ENCODE peak calls at places on chromosome 15, in nine cellular contexts. N, H, L, E, T, I, K, S and M are unnamed samples.

GRCh38 chr15:56538901-56539545 is 74.1 kb upstream of the MNS1 start:
- DNase-seq in K (no peak), I (no peak), T (no peak), L (no peak), E (no peak), S (no peak), H (no peak), N (no peak), M (no peak)

GRCh38 chr15:64623347-64624024 is 151.9 kb downstream of the RBPMS2 start:
- DNase-seq in I (no peak), L (no peak), S (no peak), N (no peak), K (no peak), H (peak), T (no peak), E (no peak), M (no peak)

GRCh38 chr15:55255714-55256113 is 33.9 kb downstream of the RAB27A start:
- DNase-seq in L (no peak), T (no peak), E (no peak), K (no peak), S (no peak), N (no peak), I (no peak), H (peak), M (no peak)

GRCh38 chr15:78149805-78150751 is 916 bp downstream of the IDH3A start:
- DNase-seq in T (no peak), N (no peak), K (no peak), I (peak), S (no peak), L (no peak), H (no peak), E (peak), M (no peak)

GRCh38 chr15:70093070-70093469 is 4.6 kb downstream of the TLE3 start:
- DNase-seq in L (no peak), S (no peak), H (no peak), N (no peak), K (no peak), E (peak), T (no peak), I (peak), M (no peak)

GRCh38 chr15:86040360-86041095 is 39.1 kb upstream of the AGBL1 start:
- DNase-seq in N (no peak), H (no peak), S (no peak), E (no peak), T (no peak), K (no peak), L (no peak), I (no peak), M (no peak)

GRCh38 chr15:27237319-27237939 is 266.4 kb downstream of the GABRG3 start:
- DNase-seq in K (no peak), S (no peak), T (no peak), E (no peak), N (no peak), L (no peak), H (no peak), I (no peak), M (no peak)

GRCh38 chr15:72496783-72497182 is 22.7 kb downstream of the ARIH1 start:
- DNase-seq in K (no peak), H (no peak), S (no peak), N (no peak), E (no peak), T (no peak), I (no peak), L (no peak), M (peak)

GRCh38 chr15:58369956-58370355 is 61.8 kb upstream of the LIPC start:
- DNase-seq in K (no peak), I (no peak), S (no peak), L (no peak), N (no peak), T (no peak), E (no peak), H (no peak), M (no peak)

GRCh38 chr15:78394981-78395619 is 42.9 kb upstream of the IREB2 start:
- DNase-seq in N (no peak), K (no peak), S (no peak), H (no peak), E (no peak), T (no peak), L (no peak), I (no peak), M (no peak)

GRCh38 chr15:71115567-71116351 is 488 bp downstream of the THSD4 start:
- DNase-seq in K (no peak), L (peak), I (peak), H (peak), N (peak), E (peak), S (peak), T (no peak), M (no peak)

GRCh38 chr15:99671926-99672701 is 61.1 kb downstream of the LYSMD4 start:
- DNase-seq in N (no peak), L (no peak), H (no peak), S (no peak), T (no peak), K (no peak), E (no peak), I (peak), M (no peak)

GRCh38 chr15:74579001-74579400 is 36.6 kb upstream of the CLK3 start:
- DNase-seq in T (no peak), K (no peak), S (no peak), N (no peak), H (no peak), L (no peak), E (no peak), I (no peak), M (no peak)

GRCh38 chr15:69819371-69819770 is 278.3 kb downstream of the TLE3 start:
- DNase-seq in T (no peak), S (no peak), H (no peak), I (no peak), K (no peak), N (no peak), L (no peak), E (no peak), M (no peak)

GRCh38 chr15:55526559-55527036 is 18.6 kb upstream of the DNAAF4 start:
- DNase-seq in K (peak), E (peak), T (peak), I (peak), L (no peak), S (no peak), H (no peak), N (no peak), M (peak)

GRCh38 chr15:92832992-92833438 is 67.1 kb upstream of the CHD2 start:
- DNase-seq in H (no peak), E (peak), T (no peak), I (peak), S (no peak), K (no peak), L (no peak), N (no peak), M (no peak)

GRCh38 chr15:70763120-70763949 is at the start of gene UACA:
- DNase-seq in S (peak), H (peak), E (peak), N (peak), T (peak), L (peak), I (peak), K (peak), M (peak)

GRCh38 chr15:57203906-57204305 is 172.4 kb upstream of the CGNL1 start:
- DNase-seq in I (no peak), S (no peak), E (no peak), T (no peak), L (no peak), N (no peak), K (no peak), H (no peak), M (no peak)

GRCh38 chr15:72382146-72382545 is 6.3 kb upstream of the HEXA start:
- DNase-seq in L (no peak), H (no peak), T (no peak), K (no peak), N (no peak), E (peak), I (peak), S (no peak), M (peak)

GRCh38 chr15:68000754-68001153 is 53.4 kb upstream of the PIAS1 start:
- DNase-seq in I (no peak), S (no peak), K (no peak), E (no peak), T (no peak), H (no peak), N (no peak), L (no peak), M (no peak)

GRCh38 chr15:67999320-68000100 is 54.6 kb upstream of the PIAS1 start:
- DNase-seq in I (no peak), N (no peak), T (no peak), K (no peak), H (no peak), E (no peak), L (no peak), S (no peak), M (no peak)

GRCh38 chr15:68003297-68003696 is 50.8 kb upstream of the PIAS1 start:
- DNase-seq in N (no peak), T (no peak), L (no peak), K (no peak), S (no peak), I (no peak), H (no peak), E (no peak), M (no peak)

GRCh38 chr15:67998599-67999122 is 55.5 kb upstream of the PIAS1 start:
- DNase-seq in E (peak), I (peak), S (no peak), L (no peak), K (no peak), N (no peak), H (peak), T (no peak), M (peak)

GRCh38 chr15:68001811-68002210 is 52.3 kb upstream of the PIAS1 start:
- DNase-seq in H (no peak), K (no peak), E (no peak), T (no peak), I (no peak), S (no peak), N (no peak), L (no peak), M (no peak)
- H3K4me3 ChIP-seq in H (no peak), K (no peak), E (no peak), T (no peak), I (no peak), S (no peak), N (no peak), L (no peak), M (no peak)

DNA sequence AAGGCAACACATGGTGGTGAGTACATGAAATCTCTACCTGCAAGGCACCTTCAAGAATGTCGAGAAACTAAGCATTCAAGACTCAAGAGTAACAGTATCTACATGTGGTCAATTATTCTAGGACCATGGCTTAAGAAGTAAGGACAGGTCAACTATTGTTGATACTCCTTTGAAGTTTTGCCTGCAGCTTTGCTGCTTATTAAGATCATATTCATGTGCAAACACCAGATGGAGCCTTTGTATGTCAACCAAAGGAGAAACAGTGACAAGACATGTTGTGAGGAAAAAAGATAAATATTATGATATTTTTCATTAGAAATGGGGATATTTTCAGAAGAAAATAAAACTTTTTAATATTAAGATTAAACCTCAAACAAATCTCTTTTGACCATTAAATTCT is 52.3 kb upstream of the FGF7 start:
- DNase-seq in L (no peak), K (no peak), T (no peak), S (no peak), E (peak), I (peak), N (no peak), H (no peak), M (peak)
- TF ChIP-seq CTCF in L (no peak), K (no peak), T (no peak), S (no peak), E (peak), I (peak), N (no peak), H (no peak), M (peak)

GRCh38 chr15:21261396-21261964 is 178.8 kb downstream of the POTEB3 start:
- DNase-seq in E (no peak), L (no peak), N (peak), T (no peak), I (no peak), K (no peak), S (no peak), H (no peak), M (no peak)

GRCh38 chr15:21262851-21263400 is 177.4 kb downstream of the POTEB3 start:
- DNase-seq in H (no peak), K (no peak), I (no peak), T (no peak), E (no peak), S (no peak), N (no peak), L (no peak), M (peak)

GRCh38 chr15:21261965-21262850 is 178.1 kb downstream of the POTEB3 start:
- DNase-seq in S (no peak), N (peak), I (no peak), H (peak), L (no peak), T (no peak), K (no peak), E (no peak), M (no peak)

DNA sequence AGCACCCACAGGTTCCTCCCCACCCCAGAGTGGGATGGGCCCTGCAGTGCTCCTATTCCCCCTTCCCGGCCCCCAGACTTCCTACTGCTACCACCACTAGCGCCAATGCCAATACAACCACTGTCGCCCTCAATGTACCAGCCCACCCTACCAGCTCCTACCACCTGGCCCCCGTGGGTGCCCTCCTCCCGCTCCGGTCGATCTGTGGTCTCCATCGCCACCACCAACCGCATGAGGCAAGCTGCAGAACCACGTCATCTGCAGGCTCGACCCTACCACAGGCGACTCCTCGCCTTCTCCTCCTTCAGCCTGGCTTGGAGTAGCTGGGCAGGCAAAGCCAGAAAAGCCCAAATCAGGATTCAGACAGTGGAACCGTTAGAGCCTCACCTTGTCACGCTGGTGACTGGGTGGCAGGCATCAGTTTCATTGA is 179.3 kb downstream of the POTEB3 start:
- DNase-seq in T (no peak), K (no peak), S (no peak), N (peak), I (no peak), L (no peak), E (no peak), H (peak), M (no peak)
- H3K4me3 ChIP-seq in T (no peak), K (no peak), S (no peak), N (no peak), I (no peak), L (no peak), E (no peak), H (no peak), M (peak)

GRCh38 chr15:37291920-37292319 is 191.6 kb upstream of the MEIS2 start:
- DNase-seq in N (no peak), I (peak), T (no peak), H (no peak), K (no peak), L (no peak), E (no peak), S (no peak), M (peak)

GRCh38 chr15:37289109-37289765 is 188.9 kb upstream of the MEIS2 start:
- DNase-seq in I (peak), N (no peak), S (no peak), E (peak), L (no peak), H (no peak), T (no peak), K (peak), M (no peak)
- TF ChIP-seq CTCF in I (peak), N (no peak), S (no peak), E (peak), L (no peak), H (no peak), T (no peak), K (peak), M (peak)

DNA sequence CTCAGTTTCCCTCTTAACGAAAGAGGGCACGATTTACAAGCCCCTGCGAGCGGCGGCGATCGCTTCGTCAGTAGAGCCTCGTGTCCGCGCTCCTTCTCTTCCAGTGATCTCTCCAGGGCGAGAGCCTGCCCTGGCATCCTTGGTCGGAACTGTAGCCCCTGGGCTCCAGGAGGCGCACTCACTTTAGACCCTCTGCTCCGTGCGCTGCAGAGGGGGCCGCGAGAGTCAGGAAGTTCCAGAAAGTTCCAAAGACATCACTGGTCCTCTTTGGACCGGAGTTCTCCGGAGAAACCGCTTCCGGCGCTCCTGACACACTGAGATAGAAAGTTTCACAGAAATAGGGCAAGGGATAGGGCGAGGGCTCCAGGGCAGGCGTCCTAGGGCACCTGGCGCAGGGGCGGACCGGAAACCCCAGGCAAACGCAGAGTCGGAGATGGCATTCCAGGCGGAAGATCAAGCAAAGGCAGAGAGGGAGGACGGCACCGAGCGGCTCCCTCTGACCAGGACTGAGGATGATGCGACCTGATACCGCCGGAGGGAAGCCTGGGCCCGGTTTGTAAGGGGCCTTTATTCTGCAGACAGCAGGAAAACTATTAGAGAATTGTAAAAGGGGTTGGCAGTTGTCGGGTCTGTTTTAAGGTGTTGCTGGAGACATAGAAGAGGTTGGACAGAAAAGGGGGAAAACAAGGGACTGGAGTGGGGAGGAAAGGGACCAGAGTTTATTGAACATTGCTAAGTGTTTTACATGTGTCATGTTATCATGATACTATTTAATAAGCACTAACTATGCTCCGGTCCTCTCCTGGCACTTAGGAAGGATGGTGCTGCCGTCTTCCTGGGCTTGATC is 1.3 kb upstream of the CPEB1 start:
- DNase-seq in H (no peak), K (no peak), E (peak), T (no peak), N (peak), I (no peak), L (no peak), S (no peak), M (no peak)
- H3K4me3 ChIP-seq in H (peak), K (peak), E (peak), T (peak), N (peak), I (no peak), L (peak), S (peak), M (no peak)

GRCh38 chr15:40803688-40804087 is 3.2 kb upstream of the ZFYVE19 start:
- DNase-seq in T (no peak), H (no peak), I (no peak), S (no peak), E (no peak), N (no peak), L (no peak), K (no peak), M (no peak)
- TF ChIP-seq CTCF in T (no peak), H (peak), I (no peak), S (no peak), E (no peak), N (no peak), L (no peak), K (no peak), M (no peak)

GRCh38 chr15:59444082-59444835 is 6.3 kb downstream of the FAM81A start:
- DNase-seq in S (no peak), I (no peak), K (no peak), H (no peak), L (no peak), E (no peak), N (no peak), T (no peak), M (no peak)

GRCh38 chr15:59447367-59447766 is 9.4 kb downstream of the FAM81A start:
- DNase-seq in K (no peak), L (no peak), N (no peak), I (no peak), T (no peak), S (no peak), E (no peak), H (no peak), M (no peak)

GRCh38 chr15:59448871-59449270 is 10.9 kb downstream of the FAM81A start:
- DNase-seq in H (no peak), K (no peak), T (no peak), L (no peak), S (no peak), E (no peak), I (no peak), N (no peak), M (no peak)

GRCh38 chr15:59443341-59444081 is 5.5 kb downstream of the FAM81A start:
- DNase-seq in N (no peak), S (no peak), I (no peak), E (no peak), K (no peak), L (no peak), H (no peak), T (no peak), M (no peak)

GRCh38 chr15:59444980-59445500 is 7.1 kb downstream of the FAM81A start:
- DNase-seq in T (no peak), E (peak), H (no peak), N (no peak), L (no peak), K (no peak), I (peak), S (no peak), M (no peak)
- H3K4me3 ChIP-seq in T (no peak), E (no peak), H (no peak), N (no peak), L (peak), K (no peak), I (no peak), S (no peak), M (no peak)

GRCh38 chr15:31366169-31366734 is 39.6 kb downstream of the KLF13 start:
- DNase-seq in E (peak), T (no peak), K (no peak), L (peak), I (peak), S (peak), H (peak), N (peak), M (no peak)
- TF ChIP-seq CTCF in E (peak), T (no peak), K (no peak), L (no peak), I (peak), S (no peak), H (no peak), N (peak), M (no peak)

GRCh38 chr15:90884719-90885431 is 571 bp downstream of the FES start:
- DNase-seq in N (no peak), E (no peak), K (no peak), T (no peak), S (no peak), L (no peak), H (no peak), I (no peak), M (no peak)

GRCh38 chr15:90882781-90883525 is 1.4 kb upstream of the FES start:
- DNase-seq in I (no peak), H (no peak), N (no peak), K (no peak), E (no peak), T (no peak), S (no peak), L (no peak), M (no peak)

GRCh38 chr15:90881978-90882721 is 2.2 kb upstream of the FES start:
- DNase-seq in N (no peak), S (no peak), H (no peak), T (no peak), L (no peak), E (no peak), K (no peak), I (no peak), M (no peak)

GRCh38 chr15:90883971-90884718 is at the start of gene FES:
- DNase-seq in N (peak), T (no peak), S (no peak), I (peak), L (no peak), H (peak), E (peak), K (no peak), M (no peak)

GRCh38 chr15:90883526-90883931 is 775 bp upstream of the FES start:
- DNase-seq in L (no peak), H (no peak), S (no peak), T (no peak), N (no peak), E (no peak), I (peak), K (no peak), M (no peak)
- H3K4me3 ChIP-seq in L (peak), H (no peak), S (no peak), T (no peak), N (peak), E (no peak), I (peak), K (no peak), M (no peak)

GRCh38 chr15:75669191-75669878 is 21.6 kb downstream of the SNX33 start:
- DNase-seq in H (no peak), E (no peak), T (no peak), I (peak), L (peak), S (peak), N (no peak), K (no peak), M (no peak)
- TF ChIP-seq CTCF in H (no peak), E (no peak), T (no peak), I (no peak), L (no peak), S (no peak), N (no peak), K (no peak), M (no peak)